ENCODE peak calls at places on chromosome 17, in ten cellular contexts. D, N, H, F, L, Y, P, W, G and J are unnamed samples.

GRCh38 chr17:49217651-49218413 is 7.3 kb downstream of the ABI3 start:
- DNase-seq in H (peak), N (no peak), Y (peak), G (no peak), P (peak), F (no peak), L (no peak), W (no peak), D (peak), J (peak)

GRCh38 chr17:6729531-6729930 is 16.4 kb upstream of the SLC13A5 start:
- DNase-seq in P (no peak), F (no peak), N (no peak), H (no peak), D (no peak), L (no peak), Y (no peak), G (no peak), W (no peak), J (no peak)

GRCh38 chr17:2406903-2407790 is 6.3 kb upstream of the MNT start:
- DNase-seq in Y (peak), D (no peak), P (peak), G (no peak), H (no peak), N (peak), W (peak), L (peak), F (peak), J (no peak)

GRCh38 chr17:45086346-45086745 is 25.2 kb downstream of the NMT1 start:
- DNase-seq in P (no peak), Y (no peak), W (no peak), N (no peak), H (no peak), G (no peak), L (no peak), F (no peak), D (no peak), J (no peak)

GRCh38 chr17:60167095-60167741 is 17.4 kb downstream of the CA4 start:
- DNase-seq in H (no peak), Y (no peak), G (no peak), L (no peak), F (no peak), P (peak), D (no peak), W (no peak), N (peak), J (no peak)

GRCh38 chr17:40556198-40556661 is 9.0 kb downstream of the CCR7 start:
- DNase-seq in D (no peak), L (no peak), N (no peak), G (no peak), Y (no peak), F (no peak), H (no peak), W (peak), P (peak), J (no peak)

GRCh38 chr17:47792979-47793378 is 28.6 kb downstream of the OSBPL7 start:
- DNase-seq in F (no peak), G (no peak), H (no peak), P (no peak), N (no peak), D (no peak), Y (no peak), W (no peak), L (no peak), J (no peak)

GRCh38 chr17:36661047-36661666 is 59.8 kb downstream of the MRM1 start:
- DNase-seq in D (no peak), L (no peak), G (no peak), F (no peak), Y (no peak), P (no peak), W (no peak), N (no peak), H (no peak), J (no peak)

GRCh38 chr17:42077770-42078169 is 20.5 kb downstream of the ZNF385C start:
- DNase-seq in H (no peak), G (no peak), F (no peak), N (no peak), W (no peak), Y (no peak), P (no peak), D (no peak), L (no peak), J (no peak)

GRCh38 chr17:18966831-18967624 is 15.1 kb downstream of the SLC5A10 start:
- DNase-seq in W (no peak), L (no peak), N (peak), H (no peak), P (peak), D (no peak), Y (no peak), G (no peak), F (peak), J (no peak)

GRCh38 chr17:2106308-2106707 is 51.4 kb downstream of the HIC1 start:
- DNase-seq in G (no peak), H (no peak), N (no peak), Y (no peak), F (peak), L (no peak), D (no peak), P (no peak), W (no peak), J (no peak)

GRCh38 chr17:29124135-29124930 is 55.9 kb downstream of the MYO18A start:
- DNase-seq in N (peak), H (no peak), D (peak), G (no peak), L (no peak), P (peak), Y (no peak), W (no peak), F (peak), J (no peak)

GRCh38 chr17:82037889-82038195 is 345 bp upstream of the DCXR start:
- DNase-seq in W (no peak), G (no peak), P (no peak), Y (no peak), D (no peak), N (no peak), H (no peak), F (no peak), L (no peak), J (no peak)

GRCh38 chr17:77963441-77963840 is 4.9 kb downstream of the TNRC6C start:
- DNase-seq in L (peak), Y (no peak), G (peak), D (no peak), P (no peak), H (peak), F (peak), N (peak), W (no peak), J (peak)

GRCh38 chr17:6542577-6542976 is 13.8 kb downstream of the PITPNM3 start:
- DNase-seq in H (no peak), F (no peak), N (no peak), D (no peak), G (no peak), P (no peak), L (no peak), W (peak), Y (no peak), J (no peak)

GRCh38 chr17:81967244-81967532 is 6.2 kb upstream of the NOTUM start:
- DNase-seq in Y (no peak), F (no peak), L (no peak), W (no peak), P (no peak), D (no peak), H (no peak), G (no peak), N (no peak), J (no peak)

GRCh38 chr17:17558431-17558830 is 33.1 kb downstream of the PEMT start:
- DNase-seq in H (no peak), G (no peak), W (no peak), F (no peak), L (no peak), D (no peak), P (no peak), N (no peak), Y (no peak), J (no peak)

GRCh38 chr17:75557075-75557851 is 30.3 kb upstream of the MYO15B start:
- DNase-seq in L (peak), G (no peak), N (peak), W (no peak), P (peak), Y (no peak), H (no peak), D (peak), F (peak), J (no peak)

GRCh38 chr17:11278186-11278983 is 37.4 kb downstream of the SHISA6 start:
- DNase-seq in P (peak), H (no peak), F (no peak), N (no peak), G (no peak), L (no peak), D (no peak), W (no peak), Y (no peak), J (no peak)

GRCh38 chr17:52027620-52028019 is 130.9 kb downstream of the CA10 start:
- DNase-seq in G (no peak), Y (no peak), W (no peak), P (no peak), H (no peak), N (peak), F (peak), D (no peak), L (peak), J (no peak)

GRCh38 chr17:81455387-81455786 is 57.2 kb downstream of the ACTG1 start:
- DNase-seq in D (no peak), G (no peak), F (no peak), Y (no peak), L (no peak), N (no peak), H (no peak), W (no peak), P (no peak), J (no peak)

GRCh38 chr17:18377437-18378204 is at the start of gene EVPLL:
- DNase-seq in L (no peak), H (no peak), N (no peak), D (peak), F (no peak), P (peak), W (no peak), G (no peak), Y (no peak), J (no peak)

GRCh38 chr17:77257169-77257568 is 116.4 kb downstream of the SEC14L1 start:
- DNase-seq in D (no peak), N (no peak), P (no peak), F (no peak), H (no peak), G (no peak), W (no peak), L (no peak), Y (no peak), J (no peak)

GRCh38 chr17:78707923-78708322 is 74.2 kb downstream of the CYTH1 start:
- DNase-seq in F (no peak), H (no peak), Y (no peak), L (no peak), N (no peak), D (no peak), W (no peak), P (no peak), G (no peak), J (no peak)

GRCh38 chr17:10166181-10166935 is 32.0 kb downstream of the GAS7 start:
- DNase-seq in F (no peak), Y (no peak), W (peak), D (no peak), P (no peak), G (no peak), L (no peak), H (no peak), N (peak), J (no peak)

GRCh38 chr17:74567397-74567796 is at the start of gene CD300H:
- DNase-seq in Y (no peak), L (no peak), P (no peak), G (no peak), D (no peak), H (no peak), W (no peak), F (peak), N (no peak), J (no peak)

GRCh38 chr17:69729937-69730336 is 315.4 kb downstream of the MAP2K6 start:
- DNase-seq in D (no peak), H (no peak), N (peak), F (no peak), G (no peak), Y (no peak), W (no peak), P (no peak), L (peak), J (no peak)

GRCh38 chr17:45791041-45791582 is 7.0 kb downstream of the CRHR1 start:
- DNase-seq in N (no peak), D (no peak), G (no peak), L (no peak), W (peak), F (no peak), Y (no peak), H (no peak), P (no peak), J (no peak)

GRCh38 chr17:44222112-44222869 is 2.8 kb upstream of the UBTF start:
- DNase-seq in G (no peak), Y (peak), F (peak), H (no peak), N (peak), L (no peak), W (peak), P (peak), D (peak), J (peak)

GRCh38 chr17:55897301-55897700 is 146.4 kb downstream of the PCTP start:
- DNase-seq in Y (no peak), D (peak), G (no peak), L (no peak), P (no peak), F (no peak), N (no peak), W (no peak), H (no peak), J (no peak)

GRCh38 chr17:64386412-64387144 is 4.1 kb downstream of the PECAM1 start:
- DNase-seq in Y (peak), G (no peak), N (no peak), P (no peak), W (peak), D (no peak), L (no peak), H (no peak), F (peak), J (no peak)

GRCh38 chr17:29150191-29150590 is 30.0 kb downstream of the MYO18A start:
- DNase-seq in L (no peak), W (no peak), Y (no peak), G (no peak), F (no peak), P (no peak), H (no peak), D (no peak), N (no peak), J (no peak)

GRCh38 chr17:66021757-66022156 is 170.2 kb downstream of the CEP112 start:
- DNase-seq in L (no peak), P (no peak), G (no peak), Y (no peak), D (no peak), H (no peak), N (no peak), F (no peak), W (no peak), J (no peak)

GRCh38 chr17:18960803-18961511 is 9.0 kb downstream of the SLC5A10 start:
- DNase-seq in G (no peak), N (peak), W (peak), H (peak), D (peak), P (peak), F (peak), Y (peak), L (no peak), J (peak)

GRCh38 chr17:1945621-1946020 is 79.5 kb downstream of the RTN4RL1 start:
- DNase-seq in D (no peak), P (no peak), G (no peak), H (no peak), L (no peak), Y (no peak), N (no peak), F (no peak), W (no peak), J (no peak)

GRCh38 chr17:8954339-8954738 is 11.2 kb downstream of the PIK3R5 start:
- DNase-seq in H (peak), G (no peak), L (no peak), F (no peak), Y (peak), D (peak), P (peak), W (no peak), N (no peak), J (peak)

GRCh38 chr17:64507418-64507766 is 615 bp downstream of the CEP95 start:
- DNase-seq in P (no peak), Y (no peak), N (peak), L (peak), F (peak), G (peak), D (no peak), H (peak), W (no peak), J (peak)

GRCh38 chr17:21165922-21166598 is 39.3 kb downstream of the DHRS7B start:
- DNase-seq in F (no peak), L (no peak), W (peak), D (no peak), N (no peak), H (no peak), G (no peak), Y (no peak), P (no peak), J (no peak)

GRCh38 chr17:19897901-19898300 is 30.2 kb upstream of the ULK2 start:
- DNase-seq in W (no peak), N (peak), D (no peak), Y (no peak), G (peak), H (no peak), L (peak), F (peak), P (no peak), J (no peak)

GRCh38 chr17:34675143-34675542 is 95.8 kb downstream of the TMEM132E start:
- DNase-seq in N (no peak), Y (no peak), G (no peak), D (no peak), H (no peak), L (no peak), F (no peak), W (no peak), P (no peak), J (no peak)